ENCODE peak calls at places on chromosome 3, in ten cellular contexts. B is NCI-H460; E is uterus; D is iPS-NIHi11; I is CD4-positive, alpha-beta memory T cell; C is HTR-8/SVneo; P is aorta; G is activated gamma-delta T cell treated with Interleukin-2 at 50 U/mL for 16 hours; R is activated CD8-positive, alpha-beta memory T cell treated with anti-CD3 and anti-CD28 coated beads for 4 hours; Y is occipital lobe. Z is an unnamed sample.

GRCh38 chr3:39005295-39005694 is 46.4 kb downstream of the SCN11A start:
- DNase-seq in G (no peak), R (no peak), Y (no peak), B (no peak), E (no peak), C (no peak), I (no peak), D (no peak), P (no peak), Z (no peak)

GRCh38 chr3:76198086-76198485 is 412.7 kb upstream of the ZNF717 start:
- DNase-seq in G (no peak), D (peak), E (no peak), C (no peak), R (no peak), Y (no peak), I (no peak), B (no peak), P (no peak), Z (no peak)

GRCh38 chr3:123834631-123835030 is 49.5 kb downstream of the MYLK start:
- DNase-seq in Y (no peak), G (no peak), P (no peak), E (no peak), R (no peak), C (peak), I (no peak), D (no peak), B (no peak), Z (no peak)

GRCh38 chr3:143775401-143775970 is 72.8 kb downstream of the SLC9A9 start:
- DNase-seq in Y (no peak), B (peak), R (no peak), P (no peak), G (no peak), E (no peak), D (peak), I (no peak), C (peak), Z (no peak)

GRCh38 chr3:28915711-28916481 is 365.0 kb upstream of the RBMS3 start:
- DNase-seq in C (peak), I (no peak), B (peak), G (no peak), Y (no peak), R (no peak), P (no peak), D (peak), E (no peak), Z (no peak)

GRCh38 chr3:130516645-130517512 is at the start of gene COL6A6:
- DNase-seq in Y (no peak), P (no peak), C (no peak), G (no peak), D (peak), B (no peak), I (no peak), E (no peak), R (no peak), Z (no peak)

GRCh38 chr3:67076607-67077006 is 78.5 kb downstream of the KBTBD8 start:
- DNase-seq in G (no peak), P (no peak), E (no peak), C (no peak), B (no peak), R (no peak), Y (no peak), I (no peak), D (no peak), Z (no peak)

GRCh38 chr3:64502284-64502683 is 185.5 kb downstream of the ADAMTS9 start:
- DNase-seq in G (no peak), R (no peak), Y (no peak), P (no peak), D (no peak), E (no peak), I (no peak), B (no peak), C (no peak), Z (no peak)

GRCh38 chr3:106575029-106575428 is 706.2 kb upstream of the CBLB start:
- DNase-seq in G (no peak), B (no peak), D (no peak), Y (no peak), C (no peak), R (no peak), P (no peak), I (no peak), E (no peak), Z (no peak)

GRCh38 chr3:4225005-4225471 is 78.1 kb upstream of the SETMAR start:
- DNase-seq in P (no peak), I (no peak), C (no peak), E (no peak), D (no peak), B (no peak), Y (no peak), G (no peak), R (no peak), Z (no peak)

GRCh38 chr3:164641071-164641470 is 437.2 kb downstream of the SI start:
- DNase-seq in B (no peak), R (no peak), D (no peak), C (no peak), Y (no peak), I (no peak), E (no peak), G (no peak), P (no peak), Z (no peak)

GRCh38 chr3:133112666-133113065 is 74.5 kb downstream of the TMEM108 start:
- DNase-seq in B (no peak), Y (no peak), D (no peak), E (no peak), G (no peak), C (no peak), R (no peak), I (no peak), P (no peak), Z (no peak)

GRCh38 chr3:162738778-162739177 is 1242.2 kb downstream of the OTOL1 start:
- DNase-seq in I (no peak), E (no peak), G (no peak), B (no peak), D (no peak), R (no peak), Y (no peak), P (no peak), C (no peak), Z (no peak)

GRCh38 chr3:38563070-38563901 is 67.1 kb downstream of the EXOG start:
- DNase-seq in E (no peak), R (no peak), I (no peak), G (no peak), B (no peak), Y (no peak), P (peak), C (no peak), D (no peak), Z (no peak)

GRCh38 chr3:63724987-63725386 is 72.5 kb downstream of the SNTN start:
- DNase-seq in Y (peak), I (no peak), G (no peak), D (peak), E (no peak), C (peak), B (no peak), P (no peak), R (no peak), Z (no peak)

GRCh38 chr3:14423197-14423743 is 20.9 kb downstream of the SLC6A6 start:
- DNase-seq in Y (no peak), B (no peak), I (peak), R (no peak), E (no peak), D (no peak), P (no peak), G (no peak), C (no peak), Z (no peak)

GRCh38 chr3:28940530-28940929 is 340.3 kb upstream of the RBMS3 start:
- DNase-seq in E (no peak), R (no peak), B (no peak), I (no peak), G (no peak), D (no peak), P (no peak), C (peak), Y (no peak), Z (peak)

GRCh38 chr3:51944541-51945021 is 2.4 kb downstream of the PARP3 start:
- DNase-seq in I (no peak), E (no peak), R (no peak), B (no peak), G (no peak), C (no peak), P (peak), D (no peak), Y (no peak), Z (no peak)